ENCODE peak calls at places on chromosomes 13 and 19, in four cellular contexts. W is T-helper 1 cell; B is stimulated activated CD4-positive, alpha-beta T cell treated with anti-CD3 and anti-CD28 coated beads, Interleukin-15, amount 100 ng/mL, for 1 hour; I is stimulated activated CD8-positive, alpha-beta memory T cell treated with anti-CD3 and anti-CD28 coated beads, Interleukin-15, amount 100 ng/mL, for 48 hours. J is an unnamed sample.

GRCh38 chr19:58356236-58356970 is 3.1 kb upstream of the A1BG start:
- DNase-seq in B (no peak), I (peak; percentile 17), W (peak; percentile 22), J (peak; percentile 72)

GRCh38 chr19:55703790-55704215 is 28.8 kb downstream of the EPN1 start:
- DNase-seq in B (peak; percentile 34), I (peak; percentile 12), W (peak; percentile 27), J (peak; percentile 19)

GRCh38 chr13:47933688-47934011 is 67.4 kb downstream of the SUCLA2 start:
- DNase-seq in B (no peak), I (no peak), W (no peak), J (no peak)

GRCh38 chr19:43784251-43784980 is 3.6 kb upstream of the KCNN4 start:
- DNase-seq in B (peak; percentile 56), W (no peak), I (no peak), J (peak; percentile 5)

GRCh38 chr13:24050292-24050711 is 110.2 kb upstream of the SPATA13 start:
- DNase-seq in B (no peak), I (no peak), W (no peak), J (no peak)

GRCh38 chr13:57630661-57631606 is 610 bp upstream of the PCDH17 start:
- DNase-seq in B (no peak), I (no peak), W (no peak), J (no peak)

GRCh38 chr13:19680751-19681150 is 47.3 kb downstream of the MPHOSPH8 start:
- DNase-seq in W (no peak), I (no peak), B (no peak), J (no peak)

GRCh38 chr19:10450853-10451609 is 30.7 kb downstream of the PDE4A start:
- DNase-seq in B (no peak), I (no peak), W (no peak), J (no peak)

GRCh38 chr19:2775556-2776430 is 7.3 kb downstream of the SGTA start:
- DNase-seq in B (peak; percentile 47), W (peak; percentile 57), I (peak; percentile 74), J (peak; percentile 46)

GRCh38 chr19:10808937-10809655 is 26.9 kb downstream of the TMED1 start:
- DNase-seq in W (no peak), I (peak; percentile 28), B (no peak), J (no peak)

GRCh38 chr19:10756791-10757190 is 38.9 kb downstream of the DNM2 start:
- DNase-seq in B (no peak), W (no peak), I (no peak), J (no peak)

GRCh38 chr19:56969726-56970125 is 129.2 kb upstream of the PEG3 start:
- DNase-seq in I (no peak), B (no peak), W (no peak), J (no peak)

GRCh38 chr19:3863648-3864047 is 5.2 kb downstream of the ZFR2 start:
- DNase-seq in I (no peak), W (no peak), B (no peak), J (no peak)

GRCh38 chr13:50911051-50911690 is 1.6 kb downstream of the RNASEH2B start:
- DNase-seq in B (no peak), I (no peak), W (no peak), J (no peak)

GRCh38 chr13:48457578-48458242 is 44.8 kb upstream of the LPAR6 start:
- DNase-seq in I (no peak), W (no peak), B (no peak), J (no peak)

GRCh38 chr19:49746206-49746958 is 16.7 kb downstream of the TSKS start:
- DNase-seq in B (peak; percentile 24), W (peak; percentile 35), I (peak; percentile 45), J (peak; percentile 69)

GRCh38 chr19:10321417-10321797 is 5.6 kb upstream of the FDX2 start:
- DNase-seq in B (no peak), I (no peak), W (no peak), J (no peak)

GRCh38 chr19:719636-720377 is 11.1 kb downstream of the PALM start:
- DNase-seq in I (no peak), B (no peak), W (no peak), J (no peak)

GRCh38 chr13:30371649-30372265 is 50.5 kb upstream of the UBE2L5 start:
- DNase-seq in I (peak; percentile 44), B (peak; percentile 22), W (peak; percentile 64), J (peak; percentile 85)

GRCh38 chr19:47608908-47609879 is at the start of gene BICRA:
- DNase-seq in W (peak; percentile 73), B (peak; percentile 78), I (peak; percentile 66), J (peak; percentile 84)